ENCODE peak calls at places on chromosomes 5 and 9, in four cellular contexts. J is neural progenitor cell, C is fibroblast of lung, K is hepatocyte. S is an unnamed sample.

GRCh38 chr9:89941875-89942274 is 337.1 kb downstream of the GADD45G start:
- DNase-seq in J (no peak), C (peak), K (peak), S (no peak)

GRCh38 chr5:10278658-10279279 is 28.7 kb downstream of the CCT5 start:
- DNase-seq in J (no peak), C (no peak), K (no peak), S (no peak)

GRCh38 chr5:4994994-4995393 is 145.1 kb upstream of the ADAMTS16 start:
- DNase-seq in J (no peak), C (peak), K (peak), S (peak)

GRCh38 chr9:21993893-21994525 is at the start of gene CDKN2A:
- DNase-seq in J (peak), C (peak), K (peak), S (no peak)

GRCh38 chr9:122176916-122177315 is 17.2 kb downstream of the MORN5 start:
- DNase-seq in J (no peak), C (no peak), K (no peak), S (no peak)

GRCh38 chr5:18010053-18010452 is 375.8 kb downstream of the TAF11L14 start:
- DNase-seq in J (peak), C (no peak), K (no peak), S (peak)

GRCh38 chr5:180471866-180472265 is 22.3 kb upstream of the CNOT6 start:
- DNase-seq in J (no peak), C (no peak), K (no peak), S (no peak)

GRCh38 chr9:78595200-78595945 is 298.4 kb downstream of the PSAT1 start:
- DNase-seq in J (no peak), C (peak), K (no peak), S (no peak)

GRCh38 chr5:159788835-159789331 is 127.4 kb upstream of the ADRA1B start:
- DNase-seq in J (no peak), C (no peak), K (no peak), S (no peak)

GRCh38 chr9:6014668-6015270 is 655 bp downstream of the RANBP6 start:
- DNase-seq in J (no peak), C (peak), K (peak), S (peak)

GRCh38 chr9:33289936-33290246 is 425 bp upstream of the NFX1 start:
- DNase-seq in J (no peak), C (no peak), K (no peak), S (no peak)

GRCh38 chr5:59062986-59063683 is 480.3 kb downstream of the RAB3C start:
- DNase-seq in J (no peak), C (peak), K (no peak), S (no peak)

GRCh38 chr5:42870882-42871418 is 59.3 kb upstream of the SELENOP start:
- DNase-seq in J (no peak), C (no peak), K (peak), S (no peak)

GRCh38 chr5:137492321-137492720 is 6.8 kb downstream of the SPOCK1 start:
- DNase-seq in J (no peak), C (peak), K (no peak), S (no peak)

GRCh38 chr5:75588666-75589065 is 22.6 kb upstream of the ANKDD1B start:
- DNase-seq in J (peak), C (no peak), K (no peak), S (no peak)

GRCh38 chr5:55437859-55438206 is 96.9 kb downstream of the PLPP1 start:
- DNase-seq in J (no peak), C (no peak), K (no peak), S (no peak)

GRCh38 chr9:121769939-121770338 is 118.5 kb downstream of the DAB2IP start:
- DNase-seq in J (no peak), C (no peak), K (no peak), S (no peak)

GRCh38 chr5:137610598-137610997 is 111.5 kb upstream of the SPOCK1 start:
- DNase-seq in J (no peak), C (no peak), K (no peak), S (no peak)

GRCh38 chr5:135700731-135701130 is 121.9 kb upstream of the CXCL14 start:
- DNase-seq in J (no peak), C (no peak), K (no peak), S (no peak)

GRCh38 chr9:91150273-91151013 is 211.3 kb downstream of the AUH start:
- DNase-seq in J (no peak), C (no peak), K (no peak), S (no peak)

GRCh38 chr5:64628901-64629300 is 61.4 kb upstream of the SHISAL2B start:
- DNase-seq in J (no peak), C (peak), K (no peak), S (no peak)

GRCh38 chr5:175874462-175875139 is 3.2 kb downstream of the CPLX2 start:
- DNase-seq in J (no peak), C (no peak), K (no peak), S (no peak)

GRCh38 chr5:143200781-143201398 is 202.6 kb downstream of the NR3C1 start:
- DNase-seq in J (no peak), C (peak), K (no peak), S (no peak)

GRCh38 chr5:138337685-138338410 is at the start of gene FAM53C:
- DNase-seq in J (peak), C (peak), K (peak), S (peak)

GRCh38 chr5:33806736-33807442 is 84.9 kb downstream of the ADAMTS12 start:
- DNase-seq in J (no peak), C (peak), K (peak), S (no peak)

GRCh38 chr5:100668511-100668910 is 133.3 kb downstream of the FAM174A start:
- DNase-seq in J (no peak), C (peak), K (no peak), S (peak)

GRCh38 chr5:154713615-154714125 is 41.5 kb upstream of the LARP1 start:
- DNase-seq in J (no peak), C (no peak), K (no peak), S (no peak)

GRCh38 chr5:138148811-138149210 is 9.6 kb upstream of the NME5 start:
- DNase-seq in J (no peak), C (peak), K (no peak), S (peak)

GRCh38 chr9:104911029-104911607 is 16.8 kb downstream of the ABCA1 start:
- DNase-seq in J (no peak), C (peak), K (no peak), S (no peak)

GRCh38 chr5:58410441-58410840 is 49.4 kb downstream of the PLK2 start:
- DNase-seq in J (no peak), C (peak), K (peak), S (peak)

GRCh38 chr9:37528652-37529072 is 42.9 kb downstream of the POLR1E start:
- DNase-seq in J (no peak), C (peak), K (no peak), S (no peak)

GRCh38 chr5:169335806-169336205 is 34.9 kb upstream of the SLIT3 start:
- DNase-seq in J (no peak), C (no peak), K (no peak), S (no peak)

GRCh38 chr9:94920439-94920951 is 194.0 kb downstream of the AOPEP start:
- DNase-seq in J (no peak), C (peak), K (peak), S (peak)

GRCh38 chr5:143106175-143106574 is 297.3 kb downstream of the NR3C1 start:
- DNase-seq in J (peak), C (peak), K (peak), S (peak)

GRCh38 chr5:173581408-173582197 is 34.8 kb downstream of the BOD1 start:
- DNase-seq in J (peak), C (peak), K (peak), S (peak)

GRCh38 chr9:98958271-98958989 is 14.7 kb downstream of the COL15A1 start:
- DNase-seq in J (no peak), C (peak), K (peak), S (no peak)

GRCh38 chr9:68895741-68896478 is 118.0 kb downstream of the PRKACG start:
- DNase-seq in J (no peak), C (no peak), K (no peak), S (no peak)

GRCh38 chr9:85741875-85742629 is at the start of gene AGTPBP1:
- DNase-seq in J (peak), C (peak), K (peak), S (peak)

GRCh38 chr5:174721522-174722432 is 2.6 kb upstream of the MSX2 start:
- DNase-seq in J (no peak), C (no peak), K (no peak), S (no peak)

GRCh38 chr5:174723979-174724483 is 351 bp upstream of the MSX2 start:
- DNase-seq in J (no peak), C (peak), K (no peak), S (no peak)

GRCh38 chr5:174722500-174722899 is 1.9 kb upstream of the MSX2 start:
- DNase-seq in J (no peak), C (no peak), K (no peak), S (no peak)

GRCh38 chr5:174724484-174725260 is at the start of gene MSX2:
- DNase-seq in J (peak), C (peak), K (peak), S (peak)

GRCh38 chr5:174723315-174723978 is 935 bp upstream of the MSX2 start:
- DNase-seq in J (peak), C (no peak), K (no peak), S (no peak)
- TF ChIP-seq EZH2 in J (peak), C (peak), K (no peak), S (no peak)

GRCh38 chr9:13568851-13569618 is 289.5 kb upstream of the MPDZ start:
- DNase-seq in J (peak), C (peak), K (peak), S (no peak)

GRCh38 chr9:13570521-13570974 is 291.1 kb upstream of the MPDZ start:
- DNase-seq in J (no peak), C (no peak), K (no peak), S (no peak)

GRCh38 chr9:13569706-13570423 is 290.4 kb upstream of the MPDZ start:
- DNase-seq in J (no peak), C (peak), K (no peak), S (no peak)

GRCh38 chr9:13567833-13568232 is 288.3 kb upstream of the MPDZ start:
- DNase-seq in J (no peak), C (no peak), K (no peak), S (no peak)

DNA sequence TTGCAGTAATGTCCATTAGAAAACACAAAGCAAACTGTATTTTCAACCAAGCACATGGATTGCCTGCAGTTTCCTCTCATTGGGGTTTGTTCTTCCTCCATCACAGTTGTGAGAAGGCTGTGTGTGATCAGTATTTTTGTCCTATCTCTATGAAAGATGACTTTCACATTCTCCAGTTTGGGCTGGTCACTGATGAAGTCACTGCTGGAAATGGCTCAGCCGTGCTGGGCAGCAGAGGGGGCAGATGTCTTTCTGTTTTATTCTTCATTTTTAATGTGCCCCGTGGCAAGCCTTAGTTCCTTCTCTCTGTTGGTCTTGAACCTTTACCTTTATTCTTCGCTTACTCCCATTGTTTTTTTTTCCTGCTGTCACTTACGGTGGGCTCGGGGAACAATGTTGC is 289.0 kb upstream of the MPDZ start:
- DNase-seq in J (no peak), C (peak), K (no peak), S (no peak)
- TF ChIP-seq CTCF in J (no peak), C (no peak), K (no peak), S (no peak)

DNA sequence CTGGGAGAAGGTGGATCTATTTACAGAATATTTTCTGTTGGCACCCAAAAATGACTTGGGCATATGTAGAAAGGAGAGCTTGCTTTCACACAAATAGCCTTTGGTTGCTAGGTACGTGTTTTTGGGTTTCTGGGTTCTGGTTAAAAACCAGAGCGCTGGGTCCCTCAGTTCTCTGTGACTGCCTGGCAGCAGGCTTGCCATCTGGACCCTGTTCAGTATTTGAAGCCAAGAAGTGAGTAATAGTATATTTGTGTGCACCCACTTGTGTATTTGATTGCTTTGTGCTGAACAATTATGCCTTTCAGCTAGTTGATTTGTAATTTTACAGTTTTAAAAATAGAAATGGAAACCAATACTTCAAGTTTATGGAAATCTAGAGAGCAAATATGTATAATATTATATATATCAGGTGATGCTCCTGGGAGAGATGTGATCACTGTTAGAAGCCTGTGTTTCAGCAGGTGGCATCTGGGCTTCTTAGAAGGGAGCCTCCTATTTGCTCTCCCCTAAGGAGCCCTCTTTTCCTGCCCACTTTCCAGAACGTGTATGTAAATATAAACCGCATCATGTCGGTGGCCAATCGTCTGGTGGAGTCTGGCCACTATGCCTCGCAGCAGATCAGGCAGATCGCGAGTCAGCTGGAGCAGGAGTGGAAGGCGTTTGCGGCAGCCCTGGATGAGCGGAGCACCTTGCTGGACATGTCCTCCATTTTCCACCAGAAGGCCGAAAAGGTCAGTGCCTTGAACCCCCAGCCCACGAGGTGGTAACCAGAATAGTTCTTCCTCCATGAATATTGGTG is 153.6 kb downstream of the TRIO start:
- DNase-seq in J (no peak), C (peak), K (no peak), S (no peak)
- H3K27ac ChIP-seq in J (no peak), C (no peak), K (no peak), S (no peak)

GRCh38 chr5:1875843-1876671 is 6.7 kb downstream of the IRX4 start:
- DNase-seq in J (peak), C (no peak), K (no peak), S (no peak)
- TF ChIP-seq EZH2 in J (peak), C (peak), K (peak), S (peak)

DNA sequence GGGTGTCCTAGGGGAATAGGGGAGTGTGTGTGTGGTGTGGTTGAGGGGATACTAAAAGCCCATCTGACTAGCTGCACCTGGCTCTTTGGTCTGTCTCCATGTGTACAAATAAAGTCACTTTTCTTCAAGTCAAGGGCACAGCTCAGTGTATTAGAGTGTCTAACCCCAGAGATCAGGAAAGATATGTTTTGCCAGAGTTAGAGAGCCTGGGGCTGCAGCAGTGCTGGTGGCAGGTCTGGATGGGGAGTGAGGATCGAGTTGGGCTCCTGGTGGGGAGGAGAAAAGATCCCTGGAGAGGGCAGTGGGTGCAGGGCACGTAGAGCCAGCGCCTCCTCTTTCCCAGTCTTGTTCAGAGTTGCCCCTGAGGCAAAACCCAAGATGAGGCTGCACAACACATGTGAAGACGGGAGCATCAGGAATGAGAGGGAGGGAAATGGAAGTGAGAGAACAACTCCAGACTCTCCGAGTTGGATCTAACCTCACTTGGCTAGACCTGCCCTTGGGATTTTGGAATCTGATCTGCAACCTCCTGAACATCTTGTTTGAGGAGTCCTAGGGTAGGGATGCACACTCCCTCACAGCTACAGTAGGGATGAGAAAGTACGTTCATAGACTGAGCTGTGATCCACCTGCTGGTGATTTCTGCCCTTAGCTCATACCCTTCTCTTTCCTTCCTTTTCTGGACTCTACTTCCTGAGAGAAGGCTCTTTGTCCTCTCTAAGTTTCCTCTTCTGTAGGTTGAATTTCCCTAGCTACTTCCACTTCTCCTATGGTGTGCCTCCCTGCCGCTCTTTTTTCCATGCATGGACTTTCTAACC is 309.9 kb downstream of the ZSWIM6 start:
- DNase-seq in J (no peak), C (no peak), K (no peak), S (no peak)
- TF ChIP-seq CTCF in J (peak), C (no peak), K (peak), S (peak)

S was measured in A673.